ENCODE peak calls at places on chromosomes 4 and X, in six cellular contexts. One of them, this sample, is unnamed.

GRCh38 chrX:104921606-104922205 is 298.8 kb downstream of the TEX13A start:
- DNase-seq in activated B cell treated with CpG ODN at 0.5 μM for 24 hours: no peak
- DNase-seq in HT1080: no peak
- DNase-seq in HFFc6: no peak
- DNase-seq in cerebellum: no peak
- DNase-seq in cerebellar cortex: no peak
- DNase-seq in this sample: no peak

GRCh38 chr4:153661915-153662314 is 22.2 kb upstream of the TLR2 start:
- DNase-seq in activated B cell treated with CpG ODN at 0.5 μM for 24 hours: no peak
- DNase-seq in HT1080: no peak
- DNase-seq in HFFc6: no peak
- DNase-seq in cerebellum: no peak
- DNase-seq in cerebellar cortex: no peak
- DNase-seq in this sample: no peak

GRCh38 chrX:10832103-10832502 is 211.7 kb upstream of the MID1 start:
- DNase-seq in activated B cell treated with CpG ODN at 0.5 μM for 24 hours: no peak
- DNase-seq in HT1080: no peak
- DNase-seq in HFFc6: no peak
- DNase-seq in cerebellum: no peak
- DNase-seq in cerebellar cortex: no peak
- DNase-seq in this sample: no peak

GRCh38 chr4:177033130-177033529 is 240.4 kb upstream of the VEGFC start:
- DNase-seq in activated B cell treated with CpG ODN at 0.5 μM for 24 hours: no peak
- DNase-seq in HT1080: no peak
- DNase-seq in HFFc6: no peak
- DNase-seq in cerebellum: no peak
- DNase-seq in cerebellar cortex: no peak
- DNase-seq in this sample: no peak

GRCh38 chr4:6658635-6659075 is 18.2 kb downstream of the MRFAP1 start:
- DNase-seq in activated B cell treated with CpG ODN at 0.5 μM for 24 hours: no peak
- DNase-seq in HT1080: no peak
- DNase-seq in HFFc6: no peak
- DNase-seq in cerebellum: peak
- DNase-seq in cerebellar cortex: peak
- DNase-seq in this sample: peak

GRCh38 chrX:46630141-46630540 is 56.6 kb downstream of the CHST7 start:
- DNase-seq in activated B cell treated with CpG ODN at 0.5 μM for 24 hours: no peak
- DNase-seq in HT1080: peak
- DNase-seq in HFFc6: peak
- DNase-seq in cerebellum: no peak
- DNase-seq in cerebellar cortex: no peak
- DNase-seq in this sample: no peak

GRCh38 chr4:26789208-26789607 is 71.4 kb upstream of the STIM2 start:
- DNase-seq in activated B cell treated with CpG ODN at 0.5 μM for 24 hours: no peak
- DNase-seq in HT1080: peak
- DNase-seq in HFFc6: peak
- DNase-seq in cerebellum: no peak
- DNase-seq in cerebellar cortex: no peak
- DNase-seq in this sample: no peak

GRCh38 chr4:142940614-142941013 is 94.5 kb upstream of the INPP4B start:
- DNase-seq in activated B cell treated with CpG ODN at 0.5 μM for 24 hours: no peak
- DNase-seq in HT1080: no peak
- DNase-seq in HFFc6: no peak
- DNase-seq in cerebellum: no peak
- DNase-seq in cerebellar cortex: no peak
- DNase-seq in this sample: no peak

GRCh38 chrX:121135488-121136207 is 88.2 kb downstream of the GLUD2 start:
- DNase-seq in activated B cell treated with CpG ODN at 0.5 μM for 24 hours: no peak
- DNase-seq in HT1080: no peak
- DNase-seq in HFFc6: no peak
- DNase-seq in cerebellum: no peak
- DNase-seq in cerebellar cortex: no peak
- DNase-seq in this sample: no peak

GRCh38 chrX:106177106-106177981 is 9.2 kb downstream of the PWWP3B start:
- DNase-seq in activated B cell treated with CpG ODN at 0.5 μM for 24 hours: no peak
- DNase-seq in HT1080: peak
- DNase-seq in HFFc6: no peak
- DNase-seq in cerebellum: no peak
- DNase-seq in cerebellar cortex: no peak
- DNase-seq in this sample: no peak

GRCh38 chr4:111986125-111986524 is 159.1 kb upstream of the FAM241A start:
- DNase-seq in activated B cell treated with CpG ODN at 0.5 μM for 24 hours: no peak
- DNase-seq in HT1080: no peak
- DNase-seq in HFFc6: no peak
- DNase-seq in cerebellum: no peak
- DNase-seq in cerebellar cortex: no peak
- DNase-seq in this sample: no peak

GRCh38 chr4:52059372-52059771 is 8.3 kb downstream of the SPATA18 start:
- DNase-seq in activated B cell treated with CpG ODN at 0.5 μM for 24 hours: no peak
- DNase-seq in HT1080: peak
- DNase-seq in HFFc6: no peak
- DNase-seq in cerebellum: no peak
- DNase-seq in cerebellar cortex: no peak
- DNase-seq in this sample: no peak

GRCh38 chrX:99705696-99706095 is 704.4 kb downstream of the PCDH19 start:
- DNase-seq in activated B cell treated with CpG ODN at 0.5 μM for 24 hours: no peak
- DNase-seq in HT1080: peak
- DNase-seq in HFFc6: no peak
- DNase-seq in cerebellum: no peak
- DNase-seq in cerebellar cortex: no peak
- DNase-seq in this sample: no peak

GRCh38 chr4:46931981-46932380 is 22.9 kb upstream of the COX7B2 start:
- DNase-seq in activated B cell treated with CpG ODN at 0.5 μM for 24 hours: no peak
- DNase-seq in HT1080: peak
- DNase-seq in HFFc6: no peak
- DNase-seq in cerebellum: peak
- DNase-seq in cerebellar cortex: peak
- DNase-seq in this sample: no peak

GRCh38 chr4:167419468-167420133 is 185.3 kb upstream of the SPOCK3 start:
- DNase-seq in activated B cell treated with CpG ODN at 0.5 μM for 24 hours: no peak
- DNase-seq in HT1080: no peak
- DNase-seq in HFFc6: no peak
- DNase-seq in cerebellum: no peak
- DNase-seq in cerebellar cortex: no peak
- DNase-seq in this sample: no peak

GRCh38 chr4:958836-959337 is 14.5 kb downstream of the DGKQ start:
- DNase-seq in activated B cell treated with CpG ODN at 0.5 μM for 24 hours: no peak
- DNase-seq in HT1080: no peak
- DNase-seq in HFFc6: no peak
- DNase-seq in cerebellum: no peak
- DNase-seq in cerebellar cortex: no peak
- DNase-seq in this sample: no peak

GRCh38 chr4:184100297-184100885 is 117.3 kb downstream of the ENPP6 start:
- DNase-seq in activated B cell treated with CpG ODN at 0.5 μM for 24 hours: no peak
- DNase-seq in HT1080: no peak
- DNase-seq in HFFc6: no peak
- DNase-seq in cerebellum: no peak
- DNase-seq in cerebellar cortex: no peak
- DNase-seq in this sample: peak

GRCh38 chr4:26238782-26239647 is 81.8 kb upstream of the RBPJ start:
- DNase-seq in activated B cell treated with CpG ODN at 0.5 μM for 24 hours: no peak
- DNase-seq in HT1080: no peak
- DNase-seq in HFFc6: peak
- DNase-seq in cerebellum: peak
- DNase-seq in cerebellar cortex: peak
- DNase-seq in this sample: no peak

GRCh38 chr4:8870647-8871416 is 807 bp downstream of the HMX1 start:
- DNase-seq in activated B cell treated with CpG ODN at 0.5 μM for 24 hours: no peak
- DNase-seq in HT1080: no peak
- DNase-seq in HFFc6: no peak
- DNase-seq in cerebellum: no peak
- DNase-seq in cerebellar cortex: no peak
- DNase-seq in this sample: no peak

GRCh38 chrX:96438803-96439202 is 245.8 kb upstream of the DIAPH2 start:
- DNase-seq in activated B cell treated with CpG ODN at 0.5 μM for 24 hours: no peak
- DNase-seq in HT1080: no peak
- DNase-seq in HFFc6: no peak
- DNase-seq in cerebellum: no peak
- DNase-seq in cerebellar cortex: no peak
- DNase-seq in this sample: no peak

GRCh38 chr4:125928652-125929051 is 613.9 kb downstream of the FAT4 start:
- DNase-seq in activated B cell treated with CpG ODN at 0.5 μM for 24 hours: no peak
- DNase-seq in HT1080: no peak
- DNase-seq in HFFc6: no peak
- DNase-seq in cerebellum: no peak
- DNase-seq in cerebellar cortex: no peak
- DNase-seq in this sample: no peak

GRCh38 chr4:31045724-31046318 is 325.7 kb downstream of the PCDH7 start:
- DNase-seq in activated B cell treated with CpG ODN at 0.5 μM for 24 hours: no peak
- DNase-seq in HT1080: peak
- DNase-seq in HFFc6: no peak
- DNase-seq in cerebellum: no peak
- DNase-seq in cerebellar cortex: no peak
- DNase-seq in this sample: no peak

GRCh38 chrX:37627602-37628001 is 56.1 kb downstream of the LANCL3 start:
- DNase-seq in activated B cell treated with CpG ODN at 0.5 μM for 24 hours: no peak
- DNase-seq in HT1080: peak
- DNase-seq in HFFc6: no peak
- DNase-seq in cerebellum: no peak
- DNase-seq in cerebellar cortex: no peak
- DNase-seq in this sample: no peak

GRCh38 chrX:94901849-94902248 is 1227.8 kb downstream of the FAM133A start:
- DNase-seq in activated B cell treated with CpG ODN at 0.5 μM for 24 hours: no peak
- DNase-seq in HT1080: no peak
- DNase-seq in HFFc6: no peak
- DNase-seq in cerebellum: no peak
- DNase-seq in cerebellar cortex: no peak
- DNase-seq in this sample: no peak

This sample was measured in T-helper 2 cell.